ENCODE peak calls at places on chromosomes 4 and X, in six cellular contexts. S, K, P, H, X and D are unnamed samples.

GRCh38 chrX:153948847-153949819 is 4.7 kb upstream of the RENBP start:
- DNase-seq in S (no peak), X (no peak), H (no peak), K (no peak), P (no peak), D (no peak)

GRCh38 chrX:21723097-21723496 is 34.8 kb downstream of the SMPX start:
- DNase-seq in P (no peak), H (no peak), K (no peak), X (no peak), S (no peak), D (no peak)

GRCh38 chr4:94076498-94076897 is 131.2 kb upstream of the SMARCAD1 start:
- DNase-seq in H (no peak), S (no peak), K (no peak), X (no peak), P (no peak), D (no peak)

GRCh38 chr4:21596521-21596920 is 352.1 kb downstream of the KCNIP4 start:
- DNase-seq in P (no peak), X (no peak), H (no peak), S (no peak), K (no peak), D (no peak)

GRCh38 chr4:30789219-30789671 is 69.1 kb downstream of the PCDH7 start:
- DNase-seq in S (no peak), H (no peak), X (no peak), P (no peak), K (no peak), D (no peak)

GRCh38 chrX:65601530-65602281 is 65.7 kb upstream of the MSN start:
- DNase-seq in P (peak), H (peak), X (no peak), S (peak), K (no peak), D (no peak)

GRCh38 chr4:129323630-129324029 is 227.7 kb downstream of the C4orf33 start:
- DNase-seq in S (no peak), H (no peak), K (no peak), P (no peak), X (no peak), D (no peak)

GRCh38 chr4:160353548-160353947 is 1250.7 kb downstream of the RAPGEF2 start:
- DNase-seq in S (no peak), P (no peak), K (no peak), X (no peak), H (no peak), D (no peak)

GRCh38 chr4:14000091-14000814 is 372.7 kb upstream of the BOD1L1 start:
- DNase-seq in H (no peak), P (no peak), S (no peak), K (no peak), X (no peak), D (no peak)

GRCh38 chrX:68599256-68600152 is 48.0 kb upstream of the STARD8 start:
- DNase-seq in H (peak), K (peak), X (no peak), S (no peak), P (no peak), D (no peak)

GRCh38 chr4:142095886-142096605 is 459.7 kb downstream of the IL15 start:
- DNase-seq in X (peak), S (peak), H (no peak), K (no peak), P (peak), D (no peak)

GRCh38 chr4:59175588-59175987 is 2024.5 kb upstream of the ADGRL3 start:
- DNase-seq in K (no peak), X (no peak), S (no peak), P (no peak), H (no peak), D (no peak)

GRCh38 chrX:127030011-127030738 is 210.6 kb downstream of the PRR32 start:
- DNase-seq in K (no peak), X (no peak), P (no peak), S (no peak), H (no peak), D (no peak)

GRCh38 chr4:21554510-21554909 is 394.1 kb downstream of the KCNIP4 start:
- DNase-seq in X (no peak), K (no peak), P (no peak), S (no peak), H (no peak), D (no peak)

GRCh38 chr4:138037716-138038115 is 204.4 kb downstream of the SLC7A11 start:
- DNase-seq in K (no peak), X (no peak), P (no peak), S (no peak), H (no peak), D (no peak)

GRCh38 chr4:6492861-6493667 is 20.6 kb upstream of the PPP2R2C start:
- DNase-seq in S (no peak), K (no peak), H (no peak), X (no peak), P (no peak), D (no peak)

GRCh38 chr4:119523399-119523798 is 105.2 kb downstream of the PDE5A start:
- DNase-seq in H (no peak), K (no peak), P (no peak), S (no peak), X (no peak), D (no peak)

GRCh38 chrX:21885568-21885967 is 29.8 kb downstream of the YY2 start:
- DNase-seq in X (no peak), S (no peak), H (no peak), P (no peak), K (no peak), D (no peak)

GRCh38 chrX:9844936-9845573 is 58.8 kb downstream of the SHROOM2 start:
- DNase-seq in P (no peak), H (no peak), S (no peak), X (no peak), K (no peak), D (no peak)

GRCh38 chr4:1571165-1571908 is 112.8 kb downstream of the FAM53A start:
- DNase-seq in S (no peak), K (no peak), X (no peak), H (no peak), P (no peak), D (no peak)

GRCh38 chr4:29829067-29829466 is 891.1 kb upstream of the PCDH7 start:
- DNase-seq in X (no peak), H (no peak), P (no peak), S (no peak), K (no peak), D (no peak)

GRCh38 chr4:88583643-88584470 is 8.4 kb upstream of the HERC3 start:
- DNase-seq in P (no peak), X (no peak), K (no peak), S (no peak), H (no peak), D (no peak)